ENCODE peak calls at places on chromosome 1, in ten cellular contexts. F, R, H, P, K, N, I, A, T and Q are unnamed samples.

GRCh38 chr1:167127236-167127635 is 33.4 kb downstream of the STYXL2 start:
- DNase-seq in F (no peak), R (no peak), H (no peak), P (no peak), K (no peak), N (no peak), I (no peak), A (no peak), T (no peak), Q (no peak)

GRCh38 chr1:1826356-1827088 is 48.3 kb upstream of the NADK start:
- DNase-seq in F (no peak), R (no peak), H (no peak), P (no peak), K (no peak), N (no peak), I (no peak), A (no peak), T (no peak), Q (no peak)

GRCh38 chr1:92774407-92774806 is 10.5 kb downstream of the EVI5 start:
- DNase-seq in F (no peak), R (no peak), H (no peak), P (no peak), K (no peak), N (no peak), I (no peak), A (no peak), T (no peak), Q (no peak)

GRCh38 chr1:183807549-183808168 is 2.7 kb downstream of the RGL1 start:
- DNase-seq in F (peak), R (no peak), H (no peak), P (peak), K (no peak), N (no peak), I (peak), A (no peak), T (no peak), Q (no peak)

GRCh38 chr1:23563003-23563402 is 3.7 kb upstream of the ID3 start:
- DNase-seq in F (no peak), R (no peak), H (no peak), P (no peak), K (no peak), N (no peak), I (no peak), A (no peak), T (no peak), Q (no peak)

GRCh38 chr1:167455786-167456446 is 62.4 kb downstream of the CD247 start:
- DNase-seq in F (peak), R (peak), H (peak), P (no peak), K (no peak), N (no peak), I (no peak), A (peak), T (peak), Q (no peak)

GRCh38 chr1:237042892-237043576 is 1.1 kb downstream of the RYR2 start:
- DNase-seq in F (no peak), R (no peak), H (no peak), P (no peak), K (peak), N (no peak), I (no peak), A (no peak), T (no peak), Q (no peak)

GRCh38 chr1:32241011-32241763 is 5.8 kb upstream of the FAM167B start:
- DNase-seq in F (peak), R (peak), H (peak), P (peak), K (no peak), N (no peak), I (peak), A (peak), T (no peak), Q (no peak)

GRCh38 chr1:12436817-12437599 is 181.0 kb downstream of the DHRS3 start:
- DNase-seq in F (peak), R (no peak), H (no peak), P (peak), K (no peak), N (no peak), I (peak), A (no peak), T (no peak), Q (no peak)

GRCh38 chr1:162663589-162664030 is 31.3 kb downstream of the DDR2 start:
- DNase-seq in F (peak), R (no peak), H (peak), P (peak), K (no peak), N (no peak), I (peak), A (peak), T (no peak), Q (no peak)

GRCh38 chr1:194067772-194068171 is 881.4 kb upstream of the B3GALT2 start:
- DNase-seq in F (peak), R (no peak), H (no peak), P (peak), K (no peak), N (no peak), I (no peak), A (no peak), T (no peak), Q (no peak)